ENCODE peak calls at places on chromosomes 16 and 17, in six cellular contexts. Y is cardiac muscle cell, N is mucosa of descending colon, S is endothelial cell of umbilical vein, L is IMR-90, I is tibial artery. V is an unnamed sample.

GRCh38 chr17:73304971-73305786 is 6.6 kb downstream of the CDC42EP4 start:
- DNase-seq in Y (peak; percentile 68), N (peak; percentile 79), S (peak; percentile 80), L (peak; percentile 78), I (peak; percentile 73), V (peak; percentile 96)

GRCh38 chr16:72996291-72997062 is 51.5 kb downstream of the ZFHX3 start:
- DNase-seq in Y (no peak), N (no peak), S (no peak), L (no peak), I (no peak), V (no peak)

GRCh38 chr17:3866269-3866668 is 20.2 kb upstream of the NCBP3 start:
- DNase-seq in Y (no peak), N (no peak), S (no peak), L (no peak), I (no peak), V (no peak)

GRCh38 chr16:87826798-87827587 is 42.3 kb downstream of the SLC7A5 start:
- DNase-seq in Y (no peak), N (no peak), S (no peak), L (no peak), I (no peak), V (no peak)

GRCh38 chr17:59840908-59841666 is 51.7 kb downstream of the TUBD1 start:
- DNase-seq in Y (no peak), N (no peak), S (peak; percentile 44), L (peak; percentile 50), I (no peak), V (peak; percentile 55)

GRCh38 chr17:10513284-10514067 is 4.9 kb downstream of the MYH1 start:
- DNase-seq in Y (no peak), N (no peak), S (no peak), L (peak; percentile 0), I (peak; percentile 34), V (peak; percentile 34)

GRCh38 chr17:64687959-64688358 is 25.9 kb upstream of the SMURF2 start:
- DNase-seq in Y (no peak), N (no peak), S (no peak), L (peak; percentile 80), I (no peak), V (no peak)

GRCh38 chr17:18772471-18772870 is 8.5 kb upstream of the TVP23B start:
- DNase-seq in Y (no peak), N (no peak), S (no peak), L (no peak), I (no peak), V (no peak)

DNA sequence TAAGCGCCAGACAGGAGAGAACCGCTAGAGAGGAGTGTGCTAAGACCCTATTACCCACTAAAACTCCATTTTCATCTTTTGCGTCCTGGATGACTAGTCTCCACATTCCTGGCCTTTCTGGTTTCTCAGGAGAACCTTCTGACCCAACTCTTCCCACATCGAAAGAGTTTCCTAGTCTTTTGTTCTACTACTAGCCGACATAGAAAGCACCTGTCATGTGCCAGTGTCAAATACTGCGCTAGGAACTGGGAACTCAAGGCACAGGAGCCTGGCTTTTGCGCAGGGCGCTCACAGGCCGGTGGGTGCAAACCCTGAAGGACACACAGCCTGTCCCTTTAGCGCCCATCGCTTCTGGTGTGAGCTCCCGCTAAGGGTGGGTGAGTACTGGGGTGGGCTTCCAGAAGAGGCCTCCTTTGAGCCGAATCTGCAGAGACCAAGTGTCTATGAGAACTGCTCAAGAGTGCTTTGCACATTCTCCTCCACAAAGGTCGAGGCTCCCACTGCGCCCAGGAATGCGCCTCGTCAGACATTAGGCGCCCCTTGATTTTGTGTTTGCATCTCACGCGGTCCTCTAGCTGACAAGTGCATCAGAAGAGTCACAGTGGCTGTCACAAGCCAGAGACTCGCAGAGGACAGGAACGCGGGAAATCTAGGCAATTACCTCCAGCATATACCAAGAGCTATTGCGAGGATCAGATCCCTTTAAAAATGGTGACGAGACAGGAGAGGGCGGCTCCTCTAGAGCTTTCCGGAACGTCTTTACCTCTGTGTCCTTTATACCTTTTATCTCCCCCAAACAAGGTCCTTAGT is 2.0 kb upstream of the PSMB3 start:
- DNase-seq in Y (no peak), N (no peak), S (peak; percentile 33), L (peak; percentile 22), I (no peak), V (peak; percentile 53)
- H3K4me1 ChIP-seq in Y (peaks cover 16% of the 10 kb centered on the region), N (peaks cover 51% of the 10 kb centered on the region), S (peaks cover 49% of the 10 kb centered on the region), L (peaks cover 12% of the 10 kb centered on the region), I (peaks cover 44% of the 10 kb centered on the region), V (peaks cover 45% of the 10 kb centered on the region)

DNA sequence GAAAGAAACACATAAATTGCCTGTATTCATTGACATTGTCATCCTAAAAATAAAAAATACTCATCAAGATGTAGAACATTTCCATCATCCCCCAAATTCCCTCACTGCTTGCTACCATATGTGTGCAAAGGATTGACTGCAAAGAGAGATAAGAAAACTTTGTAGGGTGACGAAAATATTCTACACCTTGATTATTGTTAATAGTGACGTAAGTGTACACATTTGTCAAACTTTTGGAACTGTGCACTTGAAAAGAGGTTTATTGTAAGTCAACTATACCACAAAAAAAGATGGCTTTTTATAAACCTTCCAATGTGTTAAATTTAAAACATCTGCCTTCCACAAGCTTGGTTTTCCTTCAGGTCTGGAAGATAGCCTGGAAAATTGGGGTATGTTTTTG is 359.5 kb downstream of the CDH8 start:
- DNase-seq in Y (no peak), N (no peak), S (no peak), L (no peak), I (no peak), V (no peak)
- H3K4me1 ChIP-seq in Y (no peaks in the 10 kb centered on the region), N (no peaks in the 10 kb centered on the region), S (no peaks in the 10 kb centered on the region), L (no peaks in the 10 kb centered on the region), I (no peaks in the 10 kb centered on the region), V (no peaks in the 10 kb centered on the region)

GRCh38 chr16:20191566-20191965 is 117.9 kb upstream of the GPR139 start:
- DNase-seq in Y (no peak), N (no peak), S (no peak), L (peak; percentile 2), I (no peak), V (no peak)
- H3K4me1 ChIP-seq in Y (no peaks in the 10 kb centered on the region), N (no peaks in the 10 kb centered on the region), S (no peaks in the 10 kb centered on the region), L (no peaks in the 10 kb centered on the region), I (no peaks in the 10 kb centered on the region), V (no peaks in the 10 kb centered on the region)

GRCh38 chr16:86825631-86826030 is 247.3 kb downstream of the FOXL1 start:
- DNase-seq in Y (no peak), N (no peak), S (no peak), L (no peak), I (no peak), V (no peak)
- H3K4me1 ChIP-seq in Y (peaks cover 6% of the 10 kb centered on the region), N (no peaks in the 10 kb centered on the region), S (peaks cover 45% of the 10 kb centered on the region), L (peaks cover 2% of the 10 kb centered on the region), I (no peaks in the 10 kb centered on the region), V (peaks cover 21% of the 10 kb centered on the region)

GRCh38 chr16:84643677-84644076 is 4.6 kb upstream of the KLHL36 start:
- DNase-seq in Y (no peak), N (no peak), S (no peak), L (no peak), I (no peak), V (no peak)
- H3K4me1 ChIP-seq in Y (no peaks in the 10 kb centered on the region), N (peaks cover 6% of the 10 kb centered on the region), S (peaks cover 5% of the 10 kb centered on the region), L (peaks cover 32% of the 10 kb centered on the region), I (peaks cover 30% of the 10 kb centered on the region), V (peaks cover 40% of the 10 kb centered on the region)

GRCh38 chr17:56913867-56914640 is at the start of gene TRIM25:
- DNase-seq in Y (peak; percentile 87), N (peak; percentile 98), S (peak; percentile 90), L (peak; percentile 82), I (peak; percentile 93), V (peak; percentile 93)
- H3K4me1 ChIP-seq in Y (peaks cover 5% of the 10 kb centered on the region), N (peaks cover 27% of the 10 kb centered on the region), S (peaks cover 33% of the 10 kb centered on the region), L (peaks cover 17% of the 10 kb centered on the region), I (peaks cover 21% of the 10 kb centered on the region), V (peaks cover 17% of the 10 kb centered on the region)

GRCh38 chr17:27475981-27476895 is 20.0 kb downstream of the KSR1 start:
- DNase-seq in Y (no peak), N (no peak), S (no peak), L (no peak), I (no peak), V (no peak)
- H3K4me1 ChIP-seq in Y (peaks cover 20% of the 10 kb centered on the region), N (peaks cover 7% of the 10 kb centered on the region), S (peaks cover 15% of the 10 kb centered on the region), L (peaks cover 26% of the 10 kb centered on the region), I (no peaks in the 10 kb centered on the region), V (peaks cover 23% of the 10 kb centered on the region)